ENCODE peak calls at places on chromosome 15, in nine cellular contexts. One of them, this sample, is unnamed.

GRCh38 chr15:33048255-33048654 is 146.3 kb downstream of the FMN1 start:
- DNase-seq in IMR-90: no peak
- DNase-seq in A549: peak; percentile 24
- DNase-seq in breast epithelium: no peak
- DNase-seq in GM12865: no peak
- DNase-seq in BJ: no peak
- DNase-seq in cardiac fibroblast: no peak
- DNase-seq in cardiac muscle cell: no peak
- DNase-seq in fibroblast of mammary gland: peak; percentile 35
- DNase-seq in this sample: no peak

GRCh38 chr15:74997161-74997942 is 2.0 kb downstream of the SCAMP5 start:
- DNase-seq in IMR-90: no peak
- DNase-seq in A549: no peak
- DNase-seq in breast epithelium: no peak
- DNase-seq in GM12865: no peak
- DNase-seq in BJ: no peak
- DNase-seq in cardiac fibroblast: peak; percentile 16
- DNase-seq in cardiac muscle cell: no peak
- DNase-seq in fibroblast of mammary gland: no peak
- DNase-seq in this sample: no peak

GRCh38 chr15:35657679-35658201 is 111.8 kb upstream of the DPH6 start:
- DNase-seq in IMR-90: peak; percentile 43
- DNase-seq in A549: no peak
- DNase-seq in breast epithelium: no peak
- DNase-seq in GM12865: no peak
- DNase-seq in BJ: no peak
- DNase-seq in cardiac fibroblast: peak; percentile 59
- DNase-seq in cardiac muscle cell: no peak
- DNase-seq in fibroblast of mammary gland: peak; percentile 73
- DNase-seq in this sample: no peak

GRCh38 chr15:56679247-56679646 is 54.1 kb downstream of the ZNF280D start:
- DNase-seq in IMR-90: no peak
- DNase-seq in A549: no peak
- DNase-seq in breast epithelium: no peak
- DNase-seq in GM12865: no peak
- DNase-seq in BJ: no peak
- DNase-seq in cardiac fibroblast: no peak
- DNase-seq in cardiac muscle cell: no peak
- DNase-seq in fibroblast of mammary gland: no peak
- DNase-seq in this sample: no peak

GRCh38 chr15:94638183-94638582 is 406.8 kb downstream of the MCTP2 start:
- DNase-seq in IMR-90: no peak
- DNase-seq in A549: no peak
- DNase-seq in breast epithelium: no peak
- DNase-seq in GM12865: no peak
- DNase-seq in BJ: no peak
- DNase-seq in cardiac fibroblast: no peak
- DNase-seq in cardiac muscle cell: no peak
- DNase-seq in fibroblast of mammary gland: no peak
- DNase-seq in this sample: no peak

GRCh38 chr15:63246691-63247464 is 30.5 kb upstream of the APH1B start:
- DNase-seq in IMR-90: peak; percentile 91
- DNase-seq in A549: peak; percentile 70
- DNase-seq in breast epithelium: no peak
- DNase-seq in GM12865: no peak
- DNase-seq in BJ: peak; percentile 80
- DNase-seq in cardiac fibroblast: peak; percentile 85
- DNase-seq in cardiac muscle cell: no peak
- DNase-seq in fibroblast of mammary gland: peak; percentile 96
- DNase-seq in this sample: no peak

GRCh38 chr15:33021806-33022389 is 172.6 kb downstream of the FMN1 start:
- DNase-seq in IMR-90: peak; percentile 75
- DNase-seq in A549: peak; percentile 67
- DNase-seq in breast epithelium: no peak
- DNase-seq in GM12865: peak; percentile 30
- DNase-seq in BJ: no peak
- DNase-seq in cardiac fibroblast: peak; percentile 65
- DNase-seq in cardiac muscle cell: peak; percentile 72
- DNase-seq in fibroblast of mammary gland: peak; percentile 78
- DNase-seq in this sample: peak; percentile 74

GRCh38 chr15:64901914-64902313 is 9.8 kb upstream of the ANKDD1A start:
- DNase-seq in IMR-90: no peak
- DNase-seq in A549: no peak
- DNase-seq in breast epithelium: no peak
- DNase-seq in GM12865: no peak
- DNase-seq in BJ: no peak
- DNase-seq in cardiac fibroblast: no peak
- DNase-seq in cardiac muscle cell: no peak
- DNase-seq in fibroblast of mammary gland: no peak
- DNase-seq in this sample: no peak

GRCh38 chr15:38438031-38438986 is 15.6 kb upstream of the FAM98B start:
- DNase-seq in IMR-90: peak; percentile 14
- DNase-seq in A549: no peak
- DNase-seq in breast epithelium: no peak
- DNase-seq in GM12865: no peak
- DNase-seq in BJ: no peak
- DNase-seq in cardiac fibroblast: peak; percentile 73
- DNase-seq in cardiac muscle cell: no peak
- DNase-seq in fibroblast of mammary gland: no peak
- DNase-seq in this sample: no peak

GRCh38 chr15:72116680-72117447 is 1.1 kb downstream of the MYO9A start:
- DNase-seq in IMR-90: peak; percentile 18
- DNase-seq in A549: peak; percentile 34
- DNase-seq in breast epithelium: peak; percentile 43
- DNase-seq in GM12865: peak; percentile 16
- DNase-seq in BJ: no peak
- DNase-seq in cardiac fibroblast: peak; percentile 16
- DNase-seq in cardiac muscle cell: peak; percentile 16
- DNase-seq in fibroblast of mammary gland: peak; percentile 35
- DNase-seq in this sample: no peak

GRCh38 chr15:26261966-26262365 is 398.8 kb upstream of the ATP10A start:
- DNase-seq in IMR-90: no peak
- DNase-seq in A549: no peak
- DNase-seq in breast epithelium: no peak
- DNase-seq in GM12865: no peak
- DNase-seq in BJ: no peak
- DNase-seq in cardiac fibroblast: no peak
- DNase-seq in cardiac muscle cell: peak; percentile 9
- DNase-seq in fibroblast of mammary gland: no peak
- DNase-seq in this sample: no peak

GRCh38 chr15:83082730-83083386 is 15.8 kb upstream of the BTBD1 start:
- DNase-seq in IMR-90: no peak
- DNase-seq in A549: no peak
- DNase-seq in breast epithelium: no peak
- DNase-seq in GM12865: no peak
- DNase-seq in BJ: no peak
- DNase-seq in cardiac fibroblast: no peak
- DNase-seq in cardiac muscle cell: no peak
- DNase-seq in fibroblast of mammary gland: no peak
- DNase-seq in this sample: no peak

GRCh38 chr15:74385442-74386132 is 18.1 kb upstream of the CYP11A1 start:
- DNase-seq in IMR-90: no peak
- DNase-seq in A549: no peak
- DNase-seq in breast epithelium: no peak
- DNase-seq in GM12865: no peak
- DNase-seq in BJ: no peak
- DNase-seq in cardiac fibroblast: no peak
- DNase-seq in cardiac muscle cell: no peak
- DNase-seq in fibroblast of mammary gland: no peak
- DNase-seq in this sample: no peak

GRCh38 chr15:80308002-80308401 is 56.0 kb upstream of the CTXND1 start:
- DNase-seq in IMR-90: no peak
- DNase-seq in A549: peak; percentile 31
- DNase-seq in breast epithelium: no peak
- DNase-seq in GM12865: no peak
- DNase-seq in BJ: no peak
- DNase-seq in cardiac fibroblast: no peak
- DNase-seq in cardiac muscle cell: no peak
- DNase-seq in fibroblast of mammary gland: no peak
- DNase-seq in this sample: no peak

GRCh38 chr15:95016511-95017219 is 785.3 kb downstream of the MCTP2 start:
- DNase-seq in IMR-90: peak; percentile 37
- DNase-seq in A549: no peak
- DNase-seq in breast epithelium: no peak
- DNase-seq in GM12865: no peak
- DNase-seq in BJ: no peak
- DNase-seq in cardiac fibroblast: no peak
- DNase-seq in cardiac muscle cell: peak; percentile 40
- DNase-seq in fibroblast of mammary gland: peak; percentile 6
- DNase-seq in this sample: no peak

GRCh38 chr15:51332211-51333147 is 5.9 kb downstream of the CYP19A1 start:
- DNase-seq in IMR-90: no peak
- DNase-seq in A549: no peak
- DNase-seq in breast epithelium: no peak
- DNase-seq in GM12865: no peak
- DNase-seq in BJ: no peak
- DNase-seq in cardiac fibroblast: peak; percentile 68
- DNase-seq in cardiac muscle cell: no peak
- DNase-seq in fibroblast of mammary gland: peak; percentile 64
- DNase-seq in this sample: no peak

GRCh38 chr15:82750831-82751181 is 41.1 kb upstream of the AP3B2 start:
- DNase-seq in IMR-90: no peak
- DNase-seq in A549: peak; percentile 18
- DNase-seq in breast epithelium: no peak
- DNase-seq in GM12865: peak; percentile 61
- DNase-seq in BJ: no peak
- DNase-seq in cardiac fibroblast: peak; percentile 12
- DNase-seq in cardiac muscle cell: no peak
- DNase-seq in fibroblast of mammary gland: peak; percentile 4
- DNase-seq in this sample: no peak

GRCh38 chr15:67794832-67795574 is 30.3 kb upstream of the SKOR1 start:
- DNase-seq in IMR-90: no peak
- DNase-seq in A549: no peak
- DNase-seq in breast epithelium: no peak
- DNase-seq in GM12865: no peak
- DNase-seq in BJ: no peak
- DNase-seq in cardiac fibroblast: no peak
- DNase-seq in cardiac muscle cell: no peak
- DNase-seq in fibroblast of mammary gland: no peak
- DNase-seq in this sample: no peak
- H3K4me3 ChIP-seq in IMR-90: no peak overlapping the region
- H3K4me3 ChIP-seq in A549: no peak overlapping the region
- H3K4me3 ChIP-seq in breast epithelium: no peak overlapping the region
- H3K4me3 ChIP-seq in GM12865: no peak overlapping the region
- H3K4me3 ChIP-seq in BJ: no peak overlapping the region
- H3K4me3 ChIP-seq in cardiac fibroblast: no peak overlapping the region
- H3K4me3 ChIP-seq in cardiac muscle cell: no peak overlapping the region
- H3K4me3 ChIP-seq in fibroblast of mammary gland: no peak overlapping the region
- H3K4me3 ChIP-seq in this sample: no peak overlapping the region

GRCh38 chr15:96345560-96346389 is 15.3 kb downstream of the NR2F2 start:
- DNase-seq in IMR-90: peak; percentile 83
- DNase-seq in A549: peak; percentile 80
- DNase-seq in breast epithelium: no peak
- DNase-seq in GM12865: peak; percentile 49
- DNase-seq in BJ: no peak
- DNase-seq in cardiac fibroblast: peak; percentile 87
- DNase-seq in cardiac muscle cell: peak; percentile 83
- DNase-seq in fibroblast of mammary gland: peak; percentile 85
- DNase-seq in this sample: no peak
- TF ChIP-seq CTCF in IMR-90: peak; percentile 56
- TF ChIP-seq CTCF in A549: peak; percentile 87
- TF ChIP-seq CTCF in breast epithelium: peak; percentile 17
- TF ChIP-seq CTCF in GM12865: peak; percentile 31
- TF ChIP-seq CTCF in BJ: peak; percentile 43
- TF ChIP-seq CTCF in cardiac fibroblast: peak; percentile 51
- TF ChIP-seq CTCF in cardiac muscle cell: peak; percentile 57
- TF ChIP-seq CTCF in fibroblast of mammary gland: peak; percentile 54
- TF ChIP-seq CTCF in this sample: no peak

DNA sequence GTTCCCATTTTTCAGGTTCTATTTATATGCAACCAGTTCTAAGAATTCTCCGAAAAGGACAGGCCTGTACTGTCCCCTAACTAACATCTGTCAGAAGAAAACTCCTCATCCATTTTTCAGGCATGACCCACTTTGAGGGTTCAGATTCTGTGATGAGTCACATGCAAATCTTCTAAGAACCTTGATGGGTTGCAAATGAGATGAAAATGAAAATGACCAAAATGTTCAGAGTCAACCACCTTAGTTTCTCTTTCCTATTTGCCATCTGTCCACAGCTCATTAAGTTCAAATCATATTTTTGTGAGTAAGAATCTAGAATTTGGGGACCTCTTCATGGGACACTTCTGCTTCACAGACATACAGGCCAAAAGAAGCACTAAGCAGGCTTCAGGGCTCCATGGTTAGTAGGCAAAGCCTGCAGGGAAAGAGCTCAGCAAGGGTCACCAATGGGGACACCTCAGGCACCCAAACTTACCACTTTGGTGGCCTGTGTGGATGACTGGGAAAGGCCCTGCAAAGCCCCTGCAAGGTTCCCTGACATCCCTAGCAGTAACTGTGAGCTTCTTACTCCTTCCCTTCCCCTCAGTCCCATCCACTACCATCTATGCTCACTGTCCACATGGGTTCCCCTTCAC is 122.0 kb downstream of the WDR76 start:
- DNase-seq in IMR-90: peak; percentile 28
- DNase-seq in A549: no peak
- DNase-seq in breast epithelium: no peak
- DNase-seq in GM12865: peak; percentile 88
- DNase-seq in BJ: no peak
- DNase-seq in cardiac fibroblast: no peak
- DNase-seq in cardiac muscle cell: no peak
- DNase-seq in fibroblast of mammary gland: no peak
- DNase-seq in this sample: no peak
- H3K4me3 ChIP-seq in IMR-90: no peak overlapping the region
- H3K4me3 ChIP-seq in A549: no peak overlapping the region
- H3K4me3 ChIP-seq in breast epithelium: no peak overlapping the region
- H3K4me3 ChIP-seq in GM12865: no peak overlapping the region
- H3K4me3 ChIP-seq in BJ: no peak overlapping the region
- H3K4me3 ChIP-seq in cardiac fibroblast: no peak overlapping the region
- H3K4me3 ChIP-seq in cardiac muscle cell: no peak overlapping the region
- H3K4me3 ChIP-seq in fibroblast of mammary gland: no peak overlapping the region
- H3K4me3 ChIP-seq in this sample: no peak overlapping the region

GRCh38 chr15:77821959-77822256 is 189.2 kb upstream of the LINGO1 start:
- DNase-seq in IMR-90: no peak
- DNase-seq in A549: no peak
- DNase-seq in breast epithelium: no peak
- DNase-seq in GM12865: no peak
- DNase-seq in BJ: no peak
- DNase-seq in cardiac fibroblast: no peak
- DNase-seq in cardiac muscle cell: no peak
- DNase-seq in fibroblast of mammary gland: no peak
- DNase-seq in this sample: no peak

GRCh38 chr15:77822631-77823230 is 190.0 kb upstream of the LINGO1 start:
- DNase-seq in IMR-90: no peak
- DNase-seq in A549: no peak
- DNase-seq in breast epithelium: no peak
- DNase-seq in GM12865: no peak
- DNase-seq in BJ: no peak
- DNase-seq in cardiac fibroblast: no peak
- DNase-seq in cardiac muscle cell: peak; percentile 24
- DNase-seq in fibroblast of mammary gland: no peak
- DNase-seq in this sample: no peak

GRCh38 chr15:77819841-77820728 is 187.4 kb upstream of the LINGO1 start:
- DNase-seq in IMR-90: no peak
- DNase-seq in A549: peak; percentile 70
- DNase-seq in breast epithelium: no peak
- DNase-seq in GM12865: no peak
- DNase-seq in BJ: no peak
- DNase-seq in cardiac fibroblast: no peak
- DNase-seq in cardiac muscle cell: peak; percentile 70
- DNase-seq in fibroblast of mammary gland: peak; percentile 6
- DNase-seq in this sample: no peak

GRCh38 chr15:77819271-77819806 is 186.6 kb upstream of the LINGO1 start:
- DNase-seq in IMR-90: no peak
- DNase-seq in A549: no peak
- DNase-seq in breast epithelium: no peak
- DNase-seq in GM12865: no peak
- DNase-seq in BJ: no peak
- DNase-seq in cardiac fibroblast: no peak
- DNase-seq in cardiac muscle cell: peak; percentile 32
- DNase-seq in fibroblast of mammary gland: no peak
- DNase-seq in this sample: no peak

GRCh38 chr15:77821188-77821958 is 188.7 kb upstream of the LINGO1 start:
- DNase-seq in IMR-90: peak; percentile 47
- DNase-seq in A549: peak; percentile 77
- DNase-seq in breast epithelium: peak; percentile 24
- DNase-seq in GM12865: peak; percentile 62
- DNase-seq in BJ: no peak
- DNase-seq in cardiac fibroblast: peak; percentile 65
- DNase-seq in cardiac muscle cell: peak; percentile 82
- DNase-seq in fibroblast of mammary gland: peak; percentile 53
- DNase-seq in this sample: peak; percentile 4
- TF ChIP-seq CTCF in IMR-90: peak; percentile 73
- TF ChIP-seq CTCF in A549: peak; percentile 81
- TF ChIP-seq CTCF in breast epithelium: no peak
- TF ChIP-seq CTCF in GM12865: peak; percentile 78
- TF ChIP-seq CTCF in BJ: peak; percentile 94
- TF ChIP-seq CTCF in cardiac fibroblast: peak; percentile 87
- TF ChIP-seq CTCF in cardiac muscle cell: peak; percentile 93
- TF ChIP-seq CTCF in fibroblast of mammary gland: peak; percentile 74
- TF ChIP-seq CTCF in this sample: peak; percentile 85